ENCODE peak calls at places on chromosomes 12 and 14, in ten cellular contexts. D is A549; H is cardiac muscle cell; Q is naive thymus-derived CD4-positive, alpha-beta T cell; P is IMR-90; Y is HCT116; E is heart left ventricle; B is body of pancreas; V is PC-3; X is right lobe of liver. N is an unnamed sample. For H3K4me1 and H3K9me3, the result is how much of the 10 kb centered on the place peaks cover.

GRCh38 chr14:72651715-72652114 is 242.2 kb downstream of the DPF3 start:
- DNase-seq in D (no peak), H (no peak), Q (no peak), P (no peak), Y (no peak), E (no peak), B (no peak), V (no peak), X (no peak), N (no peak)

GRCh38 chr12:76080729-76081415 is 3.6 kb downstream of the NAP1L1 start:
- DNase-seq in D (peak), H (no peak), Q (no peak), P (no peak), Y (no peak), E (no peak), B (no peak), V (peak), X (no peak), N (no peak)

GRCh38 chr12:27427824-27428223 is 18.7 kb upstream of the SMCO2 start:
- DNase-seq in D (no peak), H (no peak), Q (no peak), P (no peak), Y (no peak), E (no peak), B (no peak), V (peak), X (no peak), N (no peak)

GRCh38 chr12:52525661-52526499 is 5.7 kb upstream of the KRT5 start:
- DNase-seq in D (no peak), H (no peak), Q (no peak), P (no peak), Y (no peak), E (no peak), B (peak), V (no peak), X (peak), N (no peak)

GRCh38 chr12:65742481-65742971 is 81.8 kb upstream of the HMGA2 start:
- DNase-seq in D (no peak), H (peak), Q (no peak), P (peak), Y (no peak), E (no peak), B (no peak), V (no peak), X (no peak), N (peak)

GRCh38 chr12:89551747-89552146 is 25.9 kb upstream of the POC1B start:
- DNase-seq in D (no peak), H (no peak), Q (no peak), P (no peak), Y (no peak), E (no peak), B (no peak), V (no peak), X (no peak), N (no peak)

GRCh38 chr14:31945074-31945613 is 132.0 kb upstream of the ARHGAP5 start:
- DNase-seq in D (no peak), H (no peak), Q (peak), P (no peak), Y (no peak), E (no peak), B (no peak), V (no peak), X (no peak), N (peak)

GRCh38 chr12:110247340-110248095 is 33.5 kb upstream of the ATP2A2 start:
- DNase-seq in D (peak), H (no peak), Q (no peak), P (no peak), Y (no peak), E (peak), B (peak), V (peak), X (peak), N (peak)

GRCh38 chr12:6326316-6326959 is 15.4 kb downstream of the TNFRSF1A start:
- DNase-seq in D (peak), H (peak), Q (no peak), P (peak), Y (no peak), E (peak), B (no peak), V (no peak), X (peak), N (peak)

GRCh38 chr12:8057839-8058238 is 8.3 kb downstream of the C3AR1 start:
- DNase-seq in D (no peak), H (peak), Q (no peak), P (peak), Y (no peak), E (no peak), B (no peak), V (no peak), X (no peak), N (no peak)

GRCh38 chr12:98754095-98754494 is 109.0 kb downstream of the APAF1 start:
- DNase-seq in D (peak), H (peak), Q (no peak), P (peak), Y (no peak), E (no peak), B (no peak), V (peak), X (no peak), N (peak)

GRCh38 chr12:9851927-9852326 is 17.2 kb downstream of the CLEC2B start:
- DNase-seq in D (no peak), H (no peak), Q (no peak), P (no peak), Y (no peak), E (no peak), B (no peak), V (no peak), X (no peak), N (no peak)

GRCh38 chr12:54413284-54414190 is 5.5 kb downstream of the ITGA5 start:
- DNase-seq in D (no peak), H (peak), Q (peak), P (no peak), Y (no peak), E (peak), B (no peak), V (no peak), X (peak), N (no peak)

GRCh38 chr12:31118831-31119530 is 45.3 kb downstream of the DDX11 start:
- DNase-seq in D (peak), H (peak), Q (peak), P (no peak), Y (peak), E (no peak), B (no peak), V (no peak), X (no peak), N (peak)

GRCh38 chr12:113852695-113853490 is 113.2 kb downstream of the RBM19 start:
- DNase-seq in D (no peak), H (no peak), Q (no peak), P (no peak), Y (no peak), E (no peak), B (no peak), V (no peak), X (no peak), N (peak)

GRCh38 chr14:50003213-50004021 is 110.5 kb downstream of the ARF6 start:
- DNase-seq in D (peak), H (peak), Q (peak), P (peak), Y (peak), E (peak), B (peak), V (peak), X (peak), N (peak)
- H3K4me1 ChIP-seq in D (half or more), H (under half), Q (under half), P (under half), Y (half or more), E (under half), B (half or more), V (half or more), X (under half), N (under half)

GRCh38 chr12:19652391-19652790 is 213.1 kb downstream of the AEBP2 start:
- DNase-seq in D (no peak), H (no peak), Q (no peak), P (peak), Y (no peak), E (no peak), B (no peak), V (no peak), X (no peak), N (no peak)

GRCh38 chr12:19654630-19655384 is 215.5 kb downstream of the AEBP2 start:
- DNase-seq in D (no peak), H (peak), Q (no peak), P (peak), Y (no peak), E (no peak), B (no peak), V (no peak), X (no peak), N (no peak)

DNA sequence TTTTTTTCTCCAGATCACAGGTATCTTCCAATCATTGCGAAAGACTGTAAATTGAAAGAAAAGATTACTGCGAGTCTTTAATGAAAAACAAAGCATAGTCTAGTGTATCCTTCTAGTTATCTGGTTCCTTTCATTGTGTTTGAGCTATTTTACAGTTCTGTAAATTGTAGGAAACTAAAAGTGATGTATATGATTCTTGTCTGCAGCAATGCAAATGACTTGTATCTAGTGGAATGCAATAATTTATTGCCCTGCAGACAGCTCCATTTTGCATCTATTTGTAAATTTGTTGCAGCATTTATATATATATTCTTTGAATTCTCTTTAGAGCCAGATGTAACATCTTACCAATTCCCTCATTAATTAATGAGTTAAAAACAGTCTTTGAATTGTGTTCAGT is 218.1 kb downstream of the AEBP2 start:
- DNase-seq in D (no peak), H (no peak), Q (no peak), P (peak), Y (no peak), E (no peak), B (no peak), V (no peak), X (no peak), N (no peak)
- H3K27ac ChIP-seq in D (no peak), H (no peak), Q (no peak), P (peak), Y (no peak), E (no peak), B (no peak), V (no peak), X (no peak), N (no peak)

GRCh38 chr12:92908108-92908507 is 21.0 kb downstream of the EEA1 start:
- DNase-seq in D (no peak), H (no peak), Q (peak), P (no peak), Y (no peak), E (no peak), B (no peak), V (no peak), X (no peak), N (no peak)
- H3K9me3 ChIP-seq in D (under half), H (under half), Q (under half), P (under half), Y (under half), E (under half), B (under half), V (under half), X (under half), N (under half)

GRCh38 chr12:95202691-95203476 is 14.4 kb downstream of the FGD6 start:
- DNase-seq in D (no peak), H (peak), Q (no peak), P (no peak), Y (no peak), E (no peak), B (no peak), V (peak), X (no peak), N (no peak)

GRCh38 chr12:95200128-95200973 is 16.9 kb downstream of the FGD6 start:
- DNase-seq in D (no peak), H (peak), Q (no peak), P (no peak), Y (no peak), E (no peak), B (no peak), V (no peak), X (no peak), N (no peak)

GRCh38 chr12:95198914-95199313 is 18.4 kb downstream of the FGD6 start:
- DNase-seq in D (no peak), H (no peak), Q (no peak), P (no peak), Y (no peak), E (no peak), B (no peak), V (no peak), X (no peak), N (no peak)

GRCh38 chr12:95203477-95203843 is 13.8 kb downstream of the FGD6 start:
- DNase-seq in D (no peak), H (no peak), Q (no peak), P (no peak), Y (no peak), E (no peak), B (no peak), V (no peak), X (no peak), N (no peak)

GRCh38 chr12:95201056-95201670 is 16.1 kb downstream of the FGD6 start:
- DNase-seq in D (peak), H (peak), Q (no peak), P (peak), Y (no peak), E (no peak), B (no peak), V (peak), X (no peak), N (no peak)
- H3K4me1 ChIP-seq in D (half or more), H (half or more), Q (under half), P (under half), Y (half or more), E (under half), B (half or more), V (half or more), X (under half), N (under half)

GRCh38 chr12:121277367-121277744 is 19.2 kb downstream of the CAMKK2 start:
- DNase-seq in D (no peak), H (peak), Q (no peak), P (no peak), Y (no peak), E (no peak), B (no peak), V (no peak), X (no peak), N (no peak)
- H3K27ac ChIP-seq in D (no peak), H (no peak), Q (no peak), P (no peak), Y (no peak), E (no peak), B (no peak), V (peak), X (no peak), N (no peak)

DNA sequence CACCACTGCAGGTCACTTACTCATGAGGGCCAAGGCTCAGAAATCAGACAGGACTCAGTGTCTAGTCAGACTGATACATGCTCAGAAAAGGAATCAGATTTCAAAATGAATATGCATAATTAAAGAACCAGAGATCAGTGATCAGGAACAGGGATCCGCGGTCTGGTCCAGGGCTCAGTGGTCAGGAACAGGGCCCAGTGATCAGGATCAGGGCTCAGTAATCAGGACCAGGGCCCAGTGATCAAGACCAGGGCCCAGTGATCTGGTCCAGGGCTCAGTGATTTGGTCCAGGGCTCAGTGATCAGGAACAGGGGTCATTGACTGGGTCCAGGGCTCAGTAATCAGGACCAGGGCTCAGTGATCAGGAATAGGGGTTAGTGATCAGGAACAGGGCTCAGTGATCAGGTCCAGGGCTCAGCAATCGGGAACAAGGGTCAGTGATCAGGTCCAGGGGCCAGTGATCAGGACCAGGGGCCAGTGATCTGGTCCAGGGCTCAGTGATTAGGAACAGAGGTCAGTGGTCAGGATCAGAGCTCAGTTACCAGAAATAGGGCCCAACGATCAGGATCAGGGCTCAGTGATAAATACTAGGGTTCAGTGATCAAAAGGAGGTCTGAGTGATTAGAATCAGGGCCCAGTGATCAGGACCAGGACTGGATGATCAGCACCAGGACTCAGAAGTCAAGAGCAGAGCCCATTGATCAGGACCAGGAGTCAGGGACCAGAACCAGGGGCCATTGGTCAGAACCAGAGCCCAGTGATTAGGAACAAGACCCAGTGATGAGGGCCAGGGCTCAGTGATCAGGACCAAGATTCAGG is 175.3 kb downstream of the TMEM121 start:
- DNase-seq in D (no peak), H (no peak), Q (no peak), P (no peak), Y (no peak), E (no peak), B (no peak), V (no peak), X (no peak), N (no peak)
- H3K9me3 ChIP-seq in D (under half), H (under half), Q (under half), P (under half), Y (under half), E (under half), B (under half), V (under half), X (under half), N (under half)

GRCh38 chr14:68248481-68249255 is 429.1 kb downstream of the RAD51B start:
- DNase-seq in D (peak), H (peak), Q (peak), P (peak), Y (peak), E (no peak), B (peak), V (peak), X (no peak), N (peak)

GRCh38 chr14:68247281-68247680 is 427.7 kb downstream of the RAD51B start:
- DNase-seq in D (no peak), H (peak), Q (no peak), P (no peak), Y (no peak), E (no peak), B (no peak), V (no peak), X (no peak), N (no peak)

GRCh38 chr14:68246074-68246980 is 426.7 kb downstream of the RAD51B start:
- DNase-seq in D (no peak), H (peak), Q (no peak), P (no peak), Y (no peak), E (no peak), B (peak), V (peak), X (no peak), N (peak)

GRCh38 chr14:68249534-68250517 is 430.2 kb downstream of the RAD51B start:
- DNase-seq in D (no peak), H (peak), Q (no peak), P (peak), Y (peak), E (no peak), B (no peak), V (peak), X (no peak), N (peak)

GRCh38 chr14:68247867-68248266 is 428.3 kb downstream of the RAD51B start:
- DNase-seq in D (no peak), H (peak), Q (no peak), P (peak), Y (no peak), E (peak), B (no peak), V (no peak), X (peak), N (no peak)
- H3K4me1 ChIP-seq in D (half or more), H (half or more), Q (under half), P (under half), Y (half or more), E (half or more), B (half or more), V (half or more), X (under half), N (half or more)

GRCh38 chr12:123075092-123075491 is 75.8 kb downstream of the PITPNM2 start:
- DNase-seq in D (no peak), H (no peak), Q (peak), P (no peak), Y (no peak), E (no peak), B (no peak), V (no peak), X (no peak), N (no peak)
- H3K27ac ChIP-seq in D (no peak), H (peak), Q (peak), P (no peak), Y (no peak), E (peak), B (no peak), V (peak), X (no peak), N (no peak)